ENCODE peak calls at places on chromosomes 11 and 22, in four cellular contexts. T, H, P and W are unnamed samples.

GRCh38 chr11:34050967-34051348 is 573 bp upstream of the CAPRIN1 start:
- DNase-seq in T (no peak), P (peak), H (no peak), W (no peak)

GRCh38 chr11:114159320-114159719 is 99.8 kb downstream of the ZBTB16 start:
- DNase-seq in H (no peak), T (no peak), P (peak), W (no peak)

GRCh38 chr11:93766504-93766903 is 17.6 kb upstream of the MED17 start:
- DNase-seq in T (no peak), H (no peak), P (no peak), W (no peak)

GRCh38 chr11:66339686-66340483 is 3.7 kb upstream of the RIN1 start:
- DNase-seq in H (no peak), T (no peak), P (no peak), W (no peak)

GRCh38 chr22:46754110-46754799 is 8.2 kb upstream of the TBC1D22A start:
- DNase-seq in T (peak), P (peak), H (peak), W (peak)

GRCh38 chr22:27159716-27160295 is 502.4 kb downstream of the MIAT start:
- DNase-seq in T (no peak), P (no peak), H (no peak), W (no peak)

GRCh38 chr11:85913486-85913885 is 58.3 kb downstream of the CCDC83 start:
- DNase-seq in T (no peak), P (no peak), H (peak), W (no peak)

GRCh38 chr11:38824573-38824972 is 2226.5 kb upstream of the RAG2 start:
- DNase-seq in P (peak), T (no peak), H (peak), W (no peak)

GRCh38 chr22:46815132-46815531 is 52.7 kb downstream of the TBC1D22A start:
- DNase-seq in T (peak), H (no peak), P (no peak), W (no peak)

GRCh38 chr22:38338772-38339379 is 21.6 kb upstream of the CSNK1E start:
- DNase-seq in P (no peak), H (peak), T (no peak), W (no peak)

GRCh38 chr11:66477256-66478201 is 2.7 kb upstream of the DPP3 start:
- DNase-seq in T (no peak), H (no peak), P (no peak), W (no peak)

GRCh38 chr11:87022254-87022653 is 15.5 kb upstream of the TMEM135 start:
- DNase-seq in H (no peak), P (no peak), T (no peak), W (no peak)

GRCh38 chr22:48780597-48781277 is 1046.9 kb downstream of the BRD1 start:
- DNase-seq in H (no peak), T (no peak), P (no peak), W (no peak)

GRCh38 chr22:50516068-50516467 is 8.0 kb downstream of the NCAPH2 start:
- DNase-seq in P (no peak), H (no peak), T (no peak), W (no peak)

GRCh38 chr11:92886243-92886905 is 83.1 kb upstream of the MTNR1B start:
- DNase-seq in T (peak), P (peak), H (peak), W (no peak)

GRCh38 chr11:32414925-32415324 is 20.4 kb downstream of the WT1 start:
- DNase-seq in T (no peak), P (no peak), H (no peak), W (no peak)

GRCh38 chr22:38850941-38851849 is 7.4 kb upstream of the NPTXR start:
- DNase-seq in H (no peak), P (peak), T (no peak), W (no peak)

GRCh38 chr22:25081409-25081824 is 118.2 kb upstream of the CRYBB3 start:
- DNase-seq in P (peak), T (peak), H (peak), W (no peak)

GRCh38 chr11:70536051-70536877 is 137.9 kb downstream of the CTTN start:
- DNase-seq in P (no peak), H (no peak), T (no peak), W (no peak)

DNA sequence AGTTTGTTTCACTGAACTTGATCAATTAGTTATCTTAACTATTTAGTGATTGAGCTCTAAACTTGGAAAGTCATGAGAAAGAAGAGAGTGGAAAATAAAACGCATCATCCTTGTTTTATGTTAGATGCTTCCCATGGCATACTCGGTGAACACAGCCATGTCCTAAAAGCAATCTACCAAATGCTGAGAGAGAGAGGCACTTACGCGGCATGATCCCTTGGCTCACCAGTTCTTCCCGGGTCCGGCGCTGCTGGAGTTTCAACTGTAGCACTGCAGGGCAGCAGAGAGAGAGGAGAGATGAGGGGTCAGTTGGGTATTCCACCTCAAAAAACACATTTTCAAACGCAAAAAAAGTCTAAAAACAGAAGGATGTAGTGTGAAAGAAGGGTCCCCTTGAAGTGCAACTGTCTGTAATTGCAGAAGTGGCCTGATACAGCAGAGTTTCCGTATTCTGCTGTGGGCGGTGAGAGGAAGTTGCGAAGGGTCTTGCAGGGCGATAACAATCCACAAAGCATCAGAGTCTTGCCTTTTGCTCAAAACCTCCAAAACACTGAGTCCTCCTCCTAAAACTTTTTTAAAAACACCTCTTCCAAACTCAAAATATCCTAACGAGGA is 92.7 kb downstream of the SGSM3 start:
- DNase-seq in H (peak), T (no peak), P (no peak), W (no peak)
- TF ChIP-seq CTCF in H (no peak), T (no peak), P (no peak), W (no peak)

DNA sequence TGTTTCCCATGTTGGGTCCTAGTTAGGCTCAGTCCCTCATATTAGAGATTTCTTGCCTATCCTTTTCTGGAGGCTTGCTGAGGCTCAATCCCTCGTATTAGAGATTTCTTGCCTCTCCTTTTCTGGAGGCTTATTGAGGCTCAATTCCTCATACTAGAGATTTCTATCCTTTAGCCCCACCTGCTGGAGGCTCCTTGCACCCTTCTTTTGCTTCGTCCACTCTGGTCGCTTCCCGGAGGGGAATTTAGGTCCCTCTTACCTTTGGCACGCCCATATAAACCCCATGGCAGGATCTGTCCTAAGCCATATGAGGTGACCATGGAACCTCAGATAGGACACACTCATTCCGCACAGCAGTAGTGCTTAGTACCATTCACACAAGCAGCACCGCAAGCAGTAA is 15.9 kb downstream of the CYP2D6 start:
- DNase-seq in H (peak), T (no peak), P (no peak), W (no peak)
- TF ChIP-seq CTCF in H (peak), T (no peak), P (no peak), W (no peak)

DNA sequence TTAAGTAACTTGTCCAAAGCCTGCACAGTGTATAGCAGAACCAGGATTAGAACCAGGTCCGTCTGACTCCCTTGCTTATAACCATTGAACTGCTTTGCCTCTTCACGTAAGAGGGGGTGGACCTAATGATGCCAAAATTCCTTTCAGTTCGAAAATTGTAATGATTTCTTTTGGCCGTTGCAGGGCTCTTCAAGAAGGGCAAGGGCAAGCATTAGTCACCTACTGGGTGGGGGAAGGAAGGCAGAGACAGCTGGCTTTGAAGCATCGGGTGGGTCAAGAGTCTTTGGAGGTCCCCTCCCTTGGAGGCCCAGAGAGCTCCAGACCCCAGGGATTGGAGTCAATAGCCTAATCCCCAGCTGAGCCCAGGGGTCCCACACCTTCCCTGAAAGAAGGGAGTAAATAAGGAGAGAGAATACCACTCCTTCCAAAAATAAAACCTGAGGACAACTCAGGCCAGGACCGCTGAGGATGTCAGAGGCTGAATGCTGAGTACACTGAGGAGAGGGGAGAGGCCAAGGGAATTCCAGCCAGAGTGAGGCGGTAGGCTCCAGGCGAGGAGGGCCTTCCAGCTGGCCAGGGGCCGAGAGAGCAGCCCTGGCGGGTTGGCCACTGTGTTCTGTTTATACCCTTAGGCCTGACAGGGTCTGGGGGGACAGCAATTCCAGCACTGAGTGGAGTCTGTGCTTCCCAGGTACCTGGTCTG is 14.1 kb downstream of the CREB3L1 start:
- DNase-seq in H (no peak), P (no peak), T (no peak), W (no peak)
- TF ChIP-seq CTCF in H (no peak), P (no peak), T (no peak), W (no peak)

GRCh38 chr22:36386351-36386899 is 1.3 kb downstream of the MYH9 start:
- DNase-seq in T (peak), H (peak), P (no peak), W (no peak)
- TF ChIP-seq CTCF in T (no peak), H (no peak), P (no peak), W (no peak)

GRCh38 chr11:10019906-10020682 is 273.9 kb downstream of the SBF2 start:
- DNase-seq in P (no peak), T (peak), H (no peak), W (no peak)
- TF ChIP-seq CTCF in P (no peak), T (no peak), H (no peak), W (no peak)

GRCh38 chr11:76798202-76798581 is 15.0 kb downstream of the TSKU start:
- DNase-seq in T (no peak), H (no peak), P (no peak), W (no peak)

GRCh38 chr11:76798656-76799055 is 15.5 kb downstream of the TSKU start:
- DNase-seq in H (no peak), T (no peak), P (no peak), W (no peak)

GRCh38 chr11:76796511-76797203 is 13.5 kb downstream of the TSKU start:
- DNase-seq in T (no peak), H (no peak), P (no peak), W (no peak)

GRCh38 chr11:76795936-76796441 is 12.8 kb downstream of the TSKU start:
- DNase-seq in P (no peak), H (no peak), T (no peak), W (no peak)

DNA sequence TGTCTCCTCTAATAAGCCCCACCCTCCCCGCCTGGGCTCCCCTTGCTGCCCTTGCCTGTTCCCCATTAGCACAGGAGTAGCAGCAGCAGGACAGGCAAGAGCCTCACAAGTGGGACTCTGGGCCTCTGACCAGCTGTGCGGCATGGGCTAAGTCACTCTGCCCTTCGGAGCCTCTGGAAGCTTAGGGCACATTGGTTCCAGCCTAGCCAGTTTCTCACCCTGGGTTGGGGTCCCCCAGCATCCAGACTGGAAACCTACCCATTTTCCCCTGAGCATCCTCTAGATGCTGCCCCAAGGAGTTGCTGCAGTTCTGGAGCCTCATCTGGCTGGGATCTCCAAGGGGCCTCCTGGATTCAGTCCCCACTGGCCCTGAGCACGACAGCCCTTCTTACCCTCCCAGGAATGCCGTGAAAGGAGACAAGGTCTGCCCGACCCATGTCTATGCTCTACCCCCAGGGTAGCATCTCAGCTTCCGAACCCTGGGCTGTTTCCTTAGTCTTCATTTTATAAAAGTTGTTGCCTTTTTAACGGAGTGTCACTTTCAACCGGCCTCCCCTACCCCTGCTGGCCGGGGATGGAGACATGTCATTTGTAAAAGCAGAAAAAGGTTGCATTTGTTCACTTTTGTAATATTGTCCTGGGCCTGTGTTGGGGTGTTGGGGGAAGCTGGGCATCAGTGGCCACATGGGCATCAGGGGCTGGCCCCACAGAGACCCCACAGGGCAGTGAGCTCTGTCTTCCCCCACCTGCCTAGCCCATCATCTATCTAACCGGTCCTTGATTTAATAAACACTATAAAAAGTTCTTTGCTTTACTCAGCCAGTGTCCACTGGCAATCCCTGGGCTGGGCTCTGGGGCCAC is 14.4 kb downstream of the TSKU start:
- DNase-seq in P (no peak), H (no peak), T (no peak), W (no peak)
- TF ChIP-seq CTCF in P (no peak), H (no peak), T (no peak), W (no peak)